ENCODE peak calls at places on chromosomes 3 and 15, in four cellular contexts. I is Panc1; U is stimulated activated CD4-positive, alpha-beta T cell treated with anti-CD3 and anti-CD28 coated beads, Interleukin-2, amount 100 ng/mL, for 48 hours; G is M059J. S is an unnamed sample.

GRCh38 chr15:84981054-84981710 is 474 bp upstream of the PDE8A start:
- DNase-seq in I (peak; percentile 78), U (peak; percentile 94), G (peak; percentile 94), S (peak; percentile 97)

GRCh38 chr3:177333535-177334495 is 136.5 kb upstream of the TBL1XR1 start:
- DNase-seq in I (no peak), U (no peak), G (no peak), S (no peak)

GRCh38 chr3:102441832-102442231 is 7.0 kb downstream of the ZPLD1 start:
- DNase-seq in I (no peak), U (no peak), G (peak; percentile 32), S (no peak)

GRCh38 chr3:194278186-194278845 is 72.8 kb downstream of the CPN2 start:
- DNase-seq in I (no peak), U (no peak), G (peak; percentile 55), S (no peak)

GRCh38 chr3:47430606-47431005 is 45.1 kb downstream of the SCAP start:
- DNase-seq in I (no peak), U (no peak), G (no peak), S (no peak)

GRCh38 chr3:197811343-197811742 is 20.3 kb downstream of the LRCH3 start:
- DNase-seq in I (no peak), U (no peak), G (peak; percentile 21), S (peak; percentile 75)

GRCh38 chr15:29682361-29682760 is 139.9 kb downstream of the TJP1 start:
- DNase-seq in I (no peak), U (no peak), G (no peak), S (no peak)

GRCh38 chr15:77495806-77496589 is 75.3 kb downstream of the HMG20A start:
- DNase-seq in I (no peak), U (no peak), G (no peak), S (no peak)

GRCh38 chr3:100882571-100882981 is 110.6 kb downstream of the ABI3BP start:
- DNase-seq in I (no peak), U (no peak), G (peak; percentile 20), S (no peak)

GRCh38 chr3:134483195-134483890 is 2.4 kb downstream of the ANAPC13 start:
- DNase-seq in I (no peak), U (no peak), G (peak; percentile 98), S (no peak)

GRCh38 chr3:54988302-54989022 is 60.6 kb upstream of the LRTM1 start:
- DNase-seq in I (no peak), U (no peak), G (no peak), S (no peak)

GRCh38 chr3:128823638-128824037 is 55.8 kb upstream of the ACAD9 start:
- DNase-seq in I (no peak), U (no peak), G (no peak), S (no peak)

GRCh38 chr3:126957776-126958637 is 24.9 kb upstream of the PLXNA1 start:
- DNase-seq in I (no peak), U (no peak), G (no peak), S (peak; percentile 65)

GRCh38 chr15:63041402-63041977 is 1.1 kb upstream of the TPM1 start:
- DNase-seq in I (no peak), U (no peak), G (no peak), S (no peak)

GRCh38 chr3:32340039-32340438 is 51.6 kb upstream of the CMTM7 start:
- DNase-seq in I (peak; percentile 17), U (peak; percentile 7), G (peak; percentile 50), S (no peak)

GRCh38 chr3:133444071-133444774 is 44.4 kb downstream of the BFSP2 start:
- DNase-seq in I (peak; percentile 67), U (no peak), G (peak; percentile 65), S (no peak)

S was measured in Right ventricle myocardium inferior.